ENCODE peak calls at places on chromosomes 7 and 10, in five cellular contexts. One of them, this sample, is unnamed.

GRCh38 chr7:98209166-98209920 is 1.9 kb upstream of the BHLHA15 start:
- DNase-seq in H1: no peak
- DNase-seq in heart left ventricle: no peak
- DNase-seq in GM12878: no peak
- DNase-seq in body of pancreas: no peak
- DNase-seq in this sample: no peak

GRCh38 chr10:5584895-5585516 is 60.2 kb downstream of the CALML3 start:
- DNase-seq in H1: no peak
- DNase-seq in heart left ventricle: no peak
- DNase-seq in GM12878: peak
- DNase-seq in body of pancreas: no peak
- DNase-seq in this sample: no peak

GRCh38 chr7:119964640-119965542 is 308.1 kb upstream of the KCND2 start:
- DNase-seq in H1: no peak
- DNase-seq in heart left ventricle: no peak
- DNase-seq in GM12878: no peak
- DNase-seq in body of pancreas: no peak
- DNase-seq in this sample: no peak

GRCh38 chr7:155998328-155998691 is 186.0 kb upstream of the SHH start:
- DNase-seq in H1: no peak
- DNase-seq in heart left ventricle: no peak
- DNase-seq in GM12878: no peak
- DNase-seq in body of pancreas: no peak
- DNase-seq in this sample: no peak

GRCh38 chr7:141704741-141705140 is 2.8 kb upstream of the DENND11 start:
- DNase-seq in H1: no peak
- DNase-seq in heart left ventricle: no peak
- DNase-seq in GM12878: no peak
- DNase-seq in body of pancreas: no peak
- DNase-seq in this sample: no peak

GRCh38 chr10:103467391-103467790 is 8.7 kb upstream of the CALHM1 start:
- DNase-seq in H1: no peak
- DNase-seq in heart left ventricle: no peak
- DNase-seq in GM12878: peak
- DNase-seq in body of pancreas: no peak
- DNase-seq in this sample: no peak

GRCh38 chr7:6640246-6640721 is 3.2 kb downstream of the ZNF316 start:
- DNase-seq in H1: peak
- DNase-seq in heart left ventricle: peak
- DNase-seq in GM12878: no peak
- DNase-seq in body of pancreas: no peak
- DNase-seq in this sample: no peak

GRCh38 chr7:96055717-96056116 is 266.2 kb downstream of the SLC25A13 start:
- DNase-seq in H1: no peak
- DNase-seq in heart left ventricle: no peak
- DNase-seq in GM12878: no peak
- DNase-seq in body of pancreas: no peak
- DNase-seq in this sample: no peak

GRCh38 chr7:116499168-116500070 is at the start of gene CAV2:
- DNase-seq in H1: peak
- DNase-seq in heart left ventricle: peak
- DNase-seq in GM12878: no peak
- DNase-seq in body of pancreas: peak
- DNase-seq in this sample: no peak

GRCh38 chr10:86266446-86267242 is 100.0 kb downstream of the GRID1 start:
- DNase-seq in H1: peak
- DNase-seq in heart left ventricle: no peak
- DNase-seq in GM12878: no peak
- DNase-seq in body of pancreas: peak
- DNase-seq in this sample: no peak

GRCh38 chr7:19674266-19674960 is 34.4 kb downstream of the POLR1F start:
- DNase-seq in H1: no peak
- DNase-seq in heart left ventricle: no peak
- DNase-seq in GM12878: no peak
- DNase-seq in body of pancreas: no peak
- DNase-seq in this sample: no peak

DNA sequence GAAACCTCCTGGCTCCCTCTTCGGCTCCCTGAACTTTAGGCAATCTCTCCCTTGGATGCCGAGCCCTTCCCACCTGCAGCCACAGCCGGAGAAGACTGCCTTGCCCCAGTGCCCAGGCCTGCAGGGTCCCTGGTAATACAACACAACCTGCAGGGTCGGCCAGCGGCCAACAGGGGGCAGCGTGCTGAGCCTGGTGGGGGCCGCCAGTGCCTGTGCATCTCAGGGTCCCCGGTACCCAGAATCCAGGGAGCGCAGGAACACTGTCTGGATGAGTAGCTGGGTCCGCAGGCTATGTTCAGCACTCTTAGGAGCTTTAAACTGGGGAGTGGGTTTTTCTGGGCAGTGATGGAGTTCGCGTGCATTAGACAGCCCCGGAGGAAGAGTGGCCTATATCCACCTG is 17.5 kb upstream of the C10orf71 start:
- DNase-seq in H1: peak
- DNase-seq in heart left ventricle: no peak
- DNase-seq in GM12878: no peak
- DNase-seq in body of pancreas: no peak
- DNase-seq in this sample: peak
- TF ChIP-seq CTCF in H1: peak
- TF ChIP-seq CTCF in heart left ventricle: peak
- TF ChIP-seq CTCF in GM12878: no peak
- TF ChIP-seq CTCF in body of pancreas: no peak
- TF ChIP-seq CTCF in this sample: no peak

DNA sequence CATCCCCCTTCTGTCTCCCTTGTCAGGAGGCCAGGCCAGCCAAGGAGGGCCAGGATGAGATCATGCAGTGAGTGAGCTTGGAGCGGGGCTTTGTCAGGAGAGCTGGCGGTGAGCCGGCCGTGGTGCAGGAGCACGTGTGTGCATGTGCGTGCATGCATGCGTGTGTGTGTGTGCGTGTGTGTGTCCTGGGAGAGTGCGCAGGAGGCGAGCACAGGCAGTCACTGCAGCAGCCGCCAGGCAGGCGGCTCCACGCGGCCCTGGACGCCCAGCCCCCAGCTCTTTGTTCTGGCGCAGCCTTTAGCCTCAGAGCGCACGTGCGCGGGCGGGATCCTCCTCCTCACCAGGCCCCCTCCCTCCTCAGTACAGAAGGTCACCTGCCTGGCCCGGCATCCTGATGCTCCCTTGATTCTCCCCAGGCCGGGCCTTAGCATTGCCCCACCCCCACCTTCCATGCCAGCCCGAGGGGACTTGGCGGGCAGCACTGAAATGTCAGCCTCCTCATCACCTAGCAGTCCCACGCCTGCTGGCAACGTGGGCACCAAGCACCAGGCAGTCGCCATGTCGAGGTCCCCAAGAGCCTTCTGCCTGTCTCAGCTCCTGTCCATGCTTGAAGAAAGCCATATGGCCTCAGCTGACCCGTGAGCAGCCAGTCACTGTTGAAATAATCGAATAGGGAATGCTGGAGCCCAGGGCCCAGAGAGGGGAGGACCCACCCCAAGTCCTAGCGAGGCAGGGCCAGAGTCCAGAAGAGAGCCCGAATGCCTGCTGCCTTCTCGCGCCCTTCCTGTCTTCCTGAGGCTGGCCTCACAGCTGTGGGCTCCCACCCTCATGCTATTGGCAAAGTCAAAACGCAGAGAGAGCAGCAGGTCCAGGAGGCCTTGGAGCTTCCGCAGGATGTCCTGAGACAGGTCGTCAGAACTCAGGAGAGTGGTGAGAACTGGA is 125.9 kb upstream of the PPIF start:
- DNase-seq in H1: no peak
- DNase-seq in heart left ventricle: peak
- DNase-seq in GM12878: no peak
- DNase-seq in body of pancreas: peak
- DNase-seq in this sample: no peak
- TF ChIP-seq CTCF in H1: no peak
- TF ChIP-seq CTCF in heart left ventricle: no peak
- TF ChIP-seq CTCF in GM12878: no peak
- TF ChIP-seq CTCF in body of pancreas: peak
- TF ChIP-seq CTCF in this sample: no peak

GRCh38 chr10:74071151-74071550 is 73.2 kb downstream of the VCL start:
- DNase-seq in H1: no peak
- DNase-seq in heart left ventricle: no peak
- DNase-seq in GM12878: no peak
- DNase-seq in body of pancreas: no peak
- DNase-seq in this sample: no peak
- TF ChIP-seq CTCF in H1: no peak
- TF ChIP-seq CTCF in heart left ventricle: no peak
- TF ChIP-seq CTCF in GM12878: no peak
- TF ChIP-seq CTCF in body of pancreas: no peak
- TF ChIP-seq CTCF in this sample: no peak

GRCh38 chr10:43197834-43198681 is 59.8 kb downstream of the CSGALNACT2 start:
- DNase-seq in H1: peak
- DNase-seq in heart left ventricle: no peak
- DNase-seq in GM12878: no peak
- DNase-seq in body of pancreas: peak
- DNase-seq in this sample: no peak
- TF ChIP-seq CTCF in H1: no peak
- TF ChIP-seq CTCF in heart left ventricle: no peak
- TF ChIP-seq CTCF in GM12878: peak
- TF ChIP-seq CTCF in body of pancreas: no peak
- TF ChIP-seq CTCF in this sample: no peak

This sample was measured in natural killer cell.